ENCODE peak calls at places on chromosomes 1 and 21, in seven cellular contexts. T is epithelial cell of esophagus; E is D341Med; H is activated CD4-positive, CD25-positive, alpha-beta regulatory T cell; S is cardiac fibroblast; O is activated T-cell treated with anti-CD3 and anti-CD28 coated beads, Interleukin-2, amount 50 U/mL, for 24 hours; M is NCI-H2171 treated with DMSO at 0.1 percent for 48 hours. J is an unnamed sample.

GRCh38 chr1:159786966-159787365 is 6.2 kb downstream of the DUSP23 start:
- DNase-seq in S (peak; percentile 51), T (peak; percentile 84), M (no peak), O (no peak), H (no peak), E (peak; percentile 50), J (no peak)

GRCh38 chr1:197614916-197615692 is 160.2 kb downstream of the DENND1B start:
- DNase-seq in E (peak; percentile 48), H (no peak), S (peak; percentile 64), M (peak; percentile 40), O (peak; percentile 29), T (peak; percentile 63), J (no peak)

GRCh38 chr1:216306830-216307229 is 116.4 kb downstream of the USH2A start:
- DNase-seq in S (no peak), E (no peak), T (no peak), M (no peak), H (no peak), O (no peak), J (no peak)

GRCh38 chr21:46188226-46189212 is 4.3 kb upstream of the SPATC1L start:
- DNase-seq in O (no peak), T (peak; percentile 59), E (peak; percentile 8), H (no peak), S (peak; percentile 64), M (peak; percentile 52), J (no peak)

GRCh38 chr1:152013664-152014237 is 20.1 kb upstream of the S100A10 start:
- DNase-seq in O (peak; percentile 55), S (peak; percentile 62), E (peak; percentile 62), M (peak; percentile 14), T (peak; percentile 73), H (peak; percentile 5), J (no peak)

GRCh38 chr21:34035619-34036354 is 37.6 kb upstream of the MRPS6 start:
- DNase-seq in S (no peak), O (no peak), E (no peak), T (peak; percentile 75), M (no peak), H (no peak), J (no peak)

GRCh38 chr1:65026235-65026634 is 59.9 kb upstream of the JAK1 start:
- DNase-seq in T (no peak), H (no peak), M (peak; percentile 18), S (peak; percentile 56), O (no peak), E (no peak), J (no peak)

GRCh38 chr1:226827458-226827857 is 43.0 kb upstream of the PSEN2 start:
- DNase-seq in H (no peak), S (peak; percentile 26), O (peak; percentile 52), E (peak; percentile 43), T (no peak), M (no peak), J (no peak)

GRCh38 chr1:61124078-61124477 is 41.7 kb downstream of the NFIA start:
- DNase-seq in T (no peak), O (no peak), H (no peak), S (no peak), E (no peak), M (peak; percentile 63), J (no peak)

GRCh38 chr1:23118957-23119792 is 49.5 kb downstream of the LUZP1 start:
- DNase-seq in S (peak; percentile 39), M (no peak), H (no peak), E (no peak), T (no peak), O (no peak), J (no peak)

GRCh38 chr1:33280091-33280661 is 23.9 kb downstream of the ZNF362 start:
- DNase-seq in T (no peak), H (no peak), O (no peak), S (no peak), E (no peak), M (no peak), J (no peak)

GRCh38 chr1:203870256-203870655 is 8.9 kb downstream of the SNRPE start:
- DNase-seq in H (no peak), O (no peak), M (no peak), T (no peak), S (peak; percentile 18), E (no peak), J (no peak)

GRCh38 chr1:221517961-221518360 is 223.9 kb downstream of the DUSP10 start:
- DNase-seq in O (no peak), H (no peak), T (peak; percentile 89), M (no peak), S (peak; percentile 74), E (no peak), J (no peak)

GRCh38 chr1:94434339-94435092 is 16.3 kb downstream of the ABCD3 start:
- DNase-seq in O (no peak), H (no peak), T (peak; percentile 64), M (no peak), S (peak; percentile 19), E (no peak), J (no peak)

GRCh38 chr1:20358761-20359263 is 68.1 kb downstream of the VWA5B1 start:
- DNase-seq in S (peak; percentile 57), M (peak; percentile 79), O (no peak), H (no peak), T (peak; percentile 19), E (no peak), J (peak; percentile 52)

GRCh38 chr1:67367370-67368345 is 60.0 kb downstream of the IL12RB2 start:
- DNase-seq in M (peak; percentile 77), T (peak; percentile 39), H (no peak), O (no peak), E (no peak), S (peak; percentile 67), J (peak; percentile 68)